ENCODE peak calls at places on chromosomes 5 and 9, in ten cellular contexts. G, A, T, C, J, P, L, O, N and B are unnamed samples.

GRCh38 chr5:133420440-133421301 is 191.7 kb downstream of the FSTL4 start:
- DNase-seq in O (no peak), P (no peak), T (no peak), N (no peak), J (no peak), G (no peak), C (no peak), L (no peak), A (no peak), B (no peak)

GRCh38 chr5:4700886-4701285 is 439.2 kb upstream of the ADAMTS16 start:
- DNase-seq in J (no peak), C (no peak), A (no peak), O (no peak), L (no peak), P (no peak), T (no peak), G (no peak), N (no peak), B (no peak)

GRCh38 chr5:157175071-157175612 is 5.5 kb upstream of the ITK start:
- DNase-seq in L (no peak), O (no peak), P (no peak), N (no peak), T (no peak), J (no peak), C (no peak), A (no peak), G (no peak), B (no peak)

GRCh38 chr9:22098636-22099332 is 89.7 kb upstream of the CDKN2B start:
- DNase-seq in L (no peak), P (no peak), A (no peak), O (no peak), N (no peak), J (no peak), C (no peak), G (no peak), T (no peak), B (no peak)

GRCh38 chr9:93864840-93865239 is 90.3 kb downstream of the BARX1 start:
- DNase-seq in C (no peak), T (no peak), J (no peak), N (no peak), P (no peak), A (no peak), G (no peak), L (no peak), O (no peak), B (no peak)

GRCh38 chr5:6686916-6687409 is 26.3 kb upstream of the TENT4A start:
- DNase-seq in J (no peak), L (no peak), O (no peak), G (peak), T (no peak), C (peak), P (peak), A (peak), N (peak), B (no peak)

GRCh38 chr5:97408331-97408730 is 225.3 kb upstream of the RIOK2 start:
- DNase-seq in J (no peak), P (no peak), N (no peak), L (no peak), T (no peak), A (no peak), O (no peak), C (no peak), G (no peak), B (no peak)

GRCh38 chr5:52996966-52997365 is 7.8 kb downstream of the ITGA2 start:
- DNase-seq in N (no peak), G (no peak), A (no peak), J (no peak), P (no peak), L (no peak), T (no peak), O (no peak), C (no peak), B (no peak)

GRCh38 chr5:133048993-133049725 is 2.7 kb upstream of the HSPA4 start:
- DNase-seq in P (no peak), C (no peak), A (no peak), L (no peak), J (no peak), T (no peak), O (no peak), G (peak), N (no peak), B (no peak)

GRCh38 chr5:138753794-138754698 is 821 bp downstream of the CTNNA1 start:
- DNase-seq in N (peak), O (peak), P (peak), T (peak), C (peak), A (peak), J (peak), L (no peak), G (peak), B (peak)

GRCh38 chr9:437066-438015 is 222.7 kb downstream of the DOCK8 start:
- DNase-seq in L (no peak), O (no peak), J (no peak), N (no peak), T (no peak), A (no peak), C (peak), P (peak), G (peak), B (peak)

GRCh38 chr5:171676286-171676944 is 109.2 kb upstream of the SMIM23 start:
- DNase-seq in P (no peak), O (no peak), T (no peak), L (no peak), G (peak), N (no peak), C (no peak), J (no peak), A (peak), B (no peak)

GRCh38 chr9:136021891-136022681 is 60.9 kb upstream of the UBAC1 start:
- DNase-seq in P (no peak), J (peak), L (no peak), C (no peak), O (no peak), G (no peak), N (no peak), T (no peak), A (peak), B (no peak)

GRCh38 chr9:70880523-70880922 is 240.9 kb downstream of the TRPM3 start:
- DNase-seq in T (no peak), J (no peak), L (no peak), G (no peak), O (no peak), C (no peak), A (no peak), N (no peak), P (no peak), B (no peak)
- TF ChIP-seq CTCF in T (no peak), J (no peak), L (no peak), G (no peak), O (no peak), C (no peak), A (no peak), N (no peak), P (no peak), B (no peak)

DNA sequence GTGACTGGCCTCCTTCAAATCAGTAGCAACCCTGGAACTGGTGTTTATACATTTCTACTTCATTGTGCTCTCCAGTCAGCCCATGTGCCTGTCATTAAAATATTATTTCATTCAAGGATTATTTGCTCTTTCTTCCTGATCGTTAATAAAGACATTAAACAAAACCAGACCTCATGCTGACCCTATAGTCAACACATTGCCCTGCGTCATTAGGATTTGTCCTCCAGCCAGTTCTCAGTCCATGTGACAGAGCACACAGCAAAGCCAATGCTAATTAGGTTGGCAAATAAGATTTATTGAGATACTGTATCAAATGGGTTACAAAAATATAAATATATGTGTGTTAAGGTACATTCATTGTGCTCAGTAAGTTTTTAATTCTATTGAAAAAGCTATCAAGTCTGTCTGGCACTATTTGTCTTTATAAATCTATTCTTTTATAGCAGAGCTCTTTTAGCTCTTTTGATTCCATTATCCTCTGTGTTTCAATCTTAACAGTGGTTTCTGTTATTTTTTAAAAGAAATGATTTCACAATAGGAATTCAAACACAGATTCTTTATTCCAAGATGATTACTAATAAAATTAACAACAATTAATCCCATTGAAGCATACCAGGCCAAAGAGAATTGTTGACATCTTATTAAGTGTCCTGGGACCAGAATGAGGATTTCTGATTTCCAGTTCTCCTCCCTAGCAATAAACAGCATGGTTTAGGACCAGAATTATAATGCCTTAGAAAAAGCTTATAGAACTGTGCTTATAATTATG is 209.4 kb upstream of the RGMB start:
- DNase-seq in P (no peak), A (no peak), J (no peak), L (no peak), C (no peak), O (no peak), G (no peak), N (no peak), T (no peak), B (no peak)
- H3K4me3 ChIP-seq in P (no peak), A (no peak), J (no peak), L (no peak), C (no peak), O (no peak), G (no peak), N (no peak), T (no peak), B (no peak)

GRCh38 chr5:38497946-38498345 is 58.5 kb downstream of the LIFR start:
- DNase-seq in N (peak), L (no peak), C (peak), P (peak), G (peak), T (no peak), A (peak), O (no peak), J (peak), B (no peak)
- TF ChIP-seq CTCF in N (peak), L (no peak), C (peak), P (no peak), G (no peak), T (no peak), A (peak), O (peak), J (peak), B (peak)

DNA sequence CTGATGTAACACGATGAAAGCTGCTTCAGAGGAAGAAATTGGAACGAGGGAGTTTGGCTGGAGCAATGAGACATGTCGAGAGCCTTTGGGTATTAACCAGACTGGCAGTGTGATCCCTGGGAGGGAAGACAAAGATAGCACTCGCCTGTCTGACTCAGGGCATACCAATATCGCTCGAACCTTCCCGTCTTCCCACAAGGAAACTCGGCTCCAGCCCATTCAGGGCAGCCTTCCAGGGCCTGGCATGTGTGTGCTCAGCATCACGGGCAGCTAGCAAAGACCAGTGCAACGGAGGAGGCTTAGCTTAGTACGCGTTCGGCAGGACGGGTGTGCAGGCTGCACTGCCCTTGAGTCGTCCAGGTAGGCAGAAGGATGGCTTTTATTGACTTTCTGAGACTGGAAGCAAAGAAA is 356.9 kb upstream of the WWC1 start:
- DNase-seq in A (no peak), G (peak), J (no peak), L (no peak), N (no peak), C (no peak), O (no peak), P (peak), T (no peak), B (peak)
- H3K4me3 ChIP-seq in A (no peak), G (no peak), J (no peak), L (no peak), N (no peak), C (no peak), O (no peak), P (no peak), T (no peak), B (peak)

GRCh38 chr9:6943293-6943692 is 185.5 kb downstream of the KDM4C start:
- DNase-seq in C (no peak), T (no peak), A (no peak), G (no peak), J (no peak), O (no peak), N (no peak), P (no peak), L (no peak), B (no peak)
- TF ChIP-seq CTCF in C (no peak), T (no peak), A (no peak), G (no peak), J (no peak), O (no peak), N (no peak), P (no peak), L (no peak), B (no peak)

DNA sequence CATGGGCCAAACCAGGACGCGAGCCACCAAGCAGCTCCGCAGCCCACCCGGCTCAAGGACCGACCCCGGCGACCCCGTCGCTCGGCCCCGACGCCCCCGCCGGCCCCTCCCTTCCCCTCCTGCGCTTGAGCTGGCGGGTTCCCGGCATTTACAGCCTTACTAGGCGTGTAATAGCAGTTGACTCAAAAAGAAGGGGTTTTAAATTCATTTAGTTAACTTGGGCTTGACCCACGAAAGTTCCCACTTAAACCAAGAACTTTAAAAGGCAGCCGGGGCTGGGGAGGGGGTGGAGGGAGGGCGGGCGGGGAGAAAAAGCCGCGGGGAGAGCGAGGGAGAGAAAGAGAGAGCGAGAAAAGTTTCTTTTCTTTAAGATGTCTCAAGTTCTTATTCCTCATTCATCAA is 636 bp downstream of the PRDM12 start:
- DNase-seq in G (no peak), J (no peak), N (no peak), A (no peak), T (no peak), P (no peak), O (no peak), L (no peak), C (no peak), B (no peak)
- H3K4me3 ChIP-seq in G (no peak), J (no peak), N (peak), A (no peak), T (no peak), P (no peak), O (no peak), L (no peak), C (no peak), B (no peak)

DNA sequence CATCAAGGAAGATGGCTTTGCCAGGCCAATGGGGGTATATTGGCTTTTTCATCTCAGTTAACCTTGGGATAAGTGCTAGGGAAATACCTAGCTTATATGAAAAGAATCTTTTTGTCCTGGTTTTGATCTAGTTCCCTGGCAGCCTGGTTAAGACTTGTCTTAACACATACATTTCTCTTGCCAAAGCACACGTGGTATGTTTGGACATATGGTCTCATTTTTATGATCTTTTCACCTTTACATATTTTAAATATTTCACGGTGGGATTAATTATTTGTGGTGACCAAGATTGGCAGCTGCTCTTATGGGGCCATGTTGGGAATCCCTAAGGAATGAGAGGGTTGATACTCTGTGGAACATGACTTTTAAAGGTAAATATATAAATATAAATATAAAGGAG is 312.5 kb downstream of the NPR3 start:
- DNase-seq in J (no peak), L (no peak), N (no peak), T (no peak), G (peak), A (no peak), P (no peak), O (no peak), C (no peak), B (no peak)
- TF ChIP-seq CTCF in J (no peak), L (no peak), N (no peak), T (no peak), G (no peak), A (no peak), P (no peak), O (no peak), C (no peak), B (no peak)

DNA sequence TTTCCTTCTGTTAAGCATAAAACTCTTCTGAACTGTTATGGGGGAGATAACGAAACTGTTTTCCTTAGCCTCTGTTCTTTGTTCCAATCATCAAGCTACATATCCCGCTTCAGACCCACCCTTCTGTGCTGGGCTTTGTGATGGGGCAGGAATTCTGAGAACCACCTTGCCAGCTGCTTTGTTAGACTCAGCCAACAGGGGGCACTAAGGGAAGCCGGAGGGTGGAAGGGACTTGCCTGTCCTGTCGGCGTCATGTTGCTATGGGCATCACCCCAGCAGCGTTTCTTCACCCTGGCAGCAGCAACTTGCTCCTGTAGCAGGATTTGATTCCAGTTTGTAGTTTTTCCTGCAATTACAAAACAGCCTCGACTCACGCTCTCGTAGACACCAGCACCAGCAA is 169.1 kb downstream of the CAAP1 start:
- DNase-seq in A (peak), T (no peak), G (peak), C (no peak), N (peak), O (no peak), P (peak), J (peak), L (no peak), B (no peak)
- H3K4me3 ChIP-seq in A (no peak), T (no peak), G (no peak), C (no peak), N (no peak), O (no peak), P (no peak), J (no peak), L (no peak), B (no peak)